ENCODE peak calls at places on chromosome 10, in five cellular contexts. X is IMR-90; E is activated CD8-positive, alpha-beta T cell treated with anti-CD3 and anti-CD28 coated beads for 36 hours; S is RWPE2; D is Right ventricle myocardium superior. P is an unnamed sample.

GRCh38 chr10:7491230-7491629 is 80.4 kb upstream of the SFMBT2 start:
- ATAC-seq in X (no peak), E (no peak), S (no peak), D (no peak), P (no peak)

GRCh38 chr10:91313-91712 is 42.2 kb upstream of the TUBB8 start:
- ATAC-seq in X (no peak), E (no peak), S (no peak), D (peak), P (no peak)

GRCh38 chr10:131996508-131997365 is 15.0 kb upstream of the BNIP3 start:
- ATAC-seq in X (no peak), E (no peak), S (no peak), D (peak), P (no peak)

GRCh38 chr10:60846173-60846572 is 67.9 kb downstream of the CDK1 start:
- ATAC-seq in X (peak), E (no peak), S (peak), D (no peak), P (no peak)

GRCh38 chr10:67914777-67915340 is 30.4 kb downstream of the SIRT1 start:
- ATAC-seq in X (no peak), E (no peak), S (no peak), D (no peak), P (no peak)

GRCh38 chr10:115432188-115432819 is 339.1 kb downstream of the ATRNL1 start:
- ATAC-seq in X (peak), E (no peak), S (no peak), D (no peak), P (no peak)

GRCh38 chr10:74032900-74033655 is 35.2 kb downstream of the VCL start:
- ATAC-seq in X (no peak), E (no peak), S (peak), D (no peak), P (no peak)

GRCh38 chr10:115295213-115295805 is 202.1 kb downstream of the ATRNL1 start:
- ATAC-seq in X (no peak), E (no peak), S (no peak), D (no peak), P (no peak)

GRCh38 chr10:17409170-17409733 is 45.1 kb downstream of the ST8SIA6 start:
- ATAC-seq in X (peak), E (peak), S (no peak), D (no peak), P (no peak)

GRCh38 chr10:75357500-75357899 is 44.1 kb downstream of the ZNF503 start:
- ATAC-seq in X (no peak), E (no peak), S (no peak), D (no peak), P (no peak)

GRCh38 chr10:11036424-11037011 is 18.8 kb downstream of the CELF2 start:
- ATAC-seq in X (peak), E (no peak), S (peak), D (peak), P (no peak)

GRCh38 chr10:119350529-119351001 is 143.2 kb downstream of the GRK5 start:
- ATAC-seq in X (peak), E (no peak), S (no peak), D (peak), P (no peak)

GRCh38 chr10:50312464-50313437 is 61.4 kb upstream of the ASAH2 start:
- ATAC-seq in X (peak), E (no peak), S (peak), D (no peak), P (peak)

GRCh38 chr10:93746844-93747284 is 10.9 kb upstream of the LGI1 start:
- ATAC-seq in X (peak), E (no peak), S (peak), D (no peak), P (no peak)

GRCh38 chr10:25682203-25682950 is 251.7 kb upstream of the MYO3A start:
- ATAC-seq in X (no peak), E (no peak), S (no peak), D (peak), P (no peak)

GRCh38 chr10:133292919-133293809 is 15.5 kb downstream of the TUBGCP2 start:
- ATAC-seq in X (peak), E (peak), S (peak), D (no peak), P (peak)

GRCh38 chr10:58704226-58705200 is 191.8 kb downstream of the BICC1 start:
- ATAC-seq in X (peak), E (no peak), S (no peak), D (no peak), P (no peak)

GRCh38 chr10:35194906-35195305 is 68.3 kb downstream of the CREM start:
- ATAC-seq in X (no peak), E (peak), S (no peak), D (no peak), P (peak)

GRCh38 chr10:98235876-98236275 is 32.1 kb downstream of the LOXL4 start:
- ATAC-seq in X (no peak), E (no peak), S (no peak), D (peak), P (no peak)